ENCODE peak calls at places on chromosome 16, in four cellular contexts. E is WTC11, S is K562, A is HepG2. N is an unnamed sample.

GRCh38 chr16:9256196-9256595 is 164.8 kb downstream of the HAPSTR1 start:
- DNase-seq in S (peak), A (peak), E (peak), N (peak)

GRCh38 chr16:69709456-69710084 is 16.8 kb downstream of the NQO1 start:
- DNase-seq in S (peak), A (peak), E (no peak), N (peak)

GRCh38 chr16:84283314-84284167 is 11.1 kb upstream of the WFDC1 start:
- DNase-seq in A (no peak), E (no peak), S (no peak), N (no peak)

GRCh38 chr16:17290237-17290636 is 180.5 kb downstream of the XYLT1 start:
- DNase-seq in A (no peak), E (no peak), S (no peak), N (no peak)

GRCh38 chr16:84294196-84295142 is at the start of gene WFDC1:
- DNase-seq in A (no peak), S (no peak), E (peak), N (no peak)

GRCh38 chr16:23771027-23771426 is 16.2 kb downstream of the CHP2 start:
- DNase-seq in A (no peak), E (no peak), S (no peak), N (no peak)

GRCh38 chr16:86242244-86243122 is 267.8 kb upstream of the FOXF1 start:
- DNase-seq in A (no peak), S (no peak), E (no peak), N (no peak)

GRCh38 chr16:85370881-85371651 is 242.1 kb upstream of the GSE1 start:
- DNase-seq in S (peak), A (no peak), E (no peak), N (no peak)

GRCh38 chr16:47732806-47733150 is 271.6 kb downstream of the PHKB start:
- DNase-seq in A (no peak), E (no peak), S (no peak), N (no peak)

GRCh38 chr16:33059206-33059605 is 134.8 kb upstream of the TP53TG3C start:
- DNase-seq in S (no peak), E (no peak), A (no peak), N (no peak)

GRCh38 chr16:65111306-65111705 is 10.6 kb downstream of the CDH11 start:
- DNase-seq in E (no peak), A (no peak), S (no peak), N (peak)

GRCh38 chr16:76201385-76201784 is 75.8 kb upstream of the CNTNAP4 start:
- DNase-seq in E (no peak), A (no peak), S (no peak), N (no peak)

GRCh38 chr16:55039931-55040330 is 109.3 kb downstream of the IRX5 start:
- DNase-seq in E (no peak), A (no peak), S (no peak), N (no peak)

GRCh38 chr16:3963203-3963602 is 82.7 kb upstream of the CREBBP start:
- DNase-seq in A (no peak), S (no peak), E (no peak), N (no peak)

GRCh38 chr16:27486760-27487159 is 63.0 kb downstream of the GTF3C1 start:
- DNase-seq in E (no peak), S (no peak), A (no peak), N (no peak)

GRCh38 chr16:88804173-88804551 is 573 bp downstream of the CDT1 start:
- DNase-seq in A (no peak), S (no peak), E (no peak), N (no peak)

GRCh38 chr16:59886021-59886420 is 1151.9 kb upstream of the GOT2 start:
- DNase-seq in A (no peak), S (no peak), E (no peak), N (no peak)

GRCh38 chr16:81616321-81617020 is 162.6 kb upstream of the PLCG2 start:
- DNase-seq in S (no peak), A (no peak), E (peak), N (no peak)

GRCh38 chr16:7714775-7715174 is 382.1 kb downstream of the RBFOX1 start:
- DNase-seq in S (no peak), E (no peak), A (no peak), N (no peak)

GRCh38 chr16:26532456-26532855 is 534.3 kb upstream of the C16orf82 start:
- DNase-seq in S (no peak), E (no peak), A (no peak), N (no peak)

GRCh38 chr16:27463741-27464662 is 62.0 kb downstream of the IL21R start:
- DNase-seq in A (no peak), E (no peak), S (no peak), N (no peak)

GRCh38 chr16:71722801-71723536 is 1.5 kb downstream of the PHLPP2 start:
- DNase-seq in E (peak), A (peak), S (peak), N (peak)

GRCh38 chr16:75593825-75594820 is 27.9 kb downstream of the GABARAPL2 start:
- DNase-seq in E (peak), A (peak), S (peak), N (no peak)

GRCh38 chr16:10504404-10504885 is 76.0 kb downstream of the EMP2 start:
- DNase-seq in E (no peak), S (no peak), A (no peak), N (no peak)

GRCh38 chr16:75244844-75245758 is 6.3 kb downstream of the BCAR1 start:
- DNase-seq in A (peak), S (no peak), E (peak), N (no peak)

GRCh38 chr16:23466162-23466885 is 13.3 kb upstream of the COG7 start:
- DNase-seq in E (no peak), S (no peak), A (no peak), N (no peak)

GRCh38 chr16:47320546-47321315 is 140.1 kb downstream of the ITFG1 start:
- DNase-seq in E (no peak), A (no peak), S (no peak), N (no peak)

GRCh38 chr16:61858996-61859395 is 177.2 kb downstream of the CDH8 start:
- DNase-seq in E (no peak), S (no peak), A (no peak), N (no peak)
- TF ChIP-seq ELF4 in E (no peak), S (no peak), A (no peak), N (no peak)

GRCh38 chr16:19223235-19223847 is 55.3 kb downstream of the SYT17 start:
- DNase-seq in S (peak), A (peak), E (peak), N (peak)

GRCh38 chr16:19213885-19214284 is 45.8 kb downstream of the SYT17 start:
- DNase-seq in E (no peak), A (peak), S (no peak), N (no peak)

GRCh38 chr16:19215705-19216104 is 47.7 kb downstream of the SYT17 start:
- DNase-seq in A (no peak), E (no peak), S (no peak), N (no peak)

GRCh38 chr16:19219836-19220235 is 51.8 kb downstream of the SYT17 start:
- DNase-seq in E (no peak), S (no peak), A (no peak), N (no peak)

DNA sequence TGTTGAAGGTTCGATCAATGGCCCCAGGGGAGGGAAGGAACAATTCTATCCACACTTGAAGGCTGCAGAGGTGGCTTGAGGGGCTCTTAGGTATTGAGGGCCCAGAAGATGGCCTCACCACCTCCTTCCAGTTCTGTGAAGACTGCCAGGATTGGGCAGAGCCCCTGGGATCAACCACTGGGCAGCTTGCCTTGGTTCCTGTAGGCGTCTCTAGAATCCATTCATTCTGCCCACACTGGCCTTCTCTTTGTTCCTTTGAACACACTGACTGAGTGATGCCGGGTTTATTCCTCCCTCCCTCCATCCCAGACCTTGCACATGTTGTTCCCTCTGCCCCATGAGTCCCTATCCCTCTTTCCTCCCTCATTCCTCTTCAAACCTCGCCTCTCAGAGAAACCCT is 50.5 kb downstream of the SYT17 start:
- DNase-seq in A (no peak), E (no peak), S (no peak), N (no peak)
- TF ChIP-seq ELF4 in A (no peak), E (no peak), S (no peak), N (no peak)

GRCh38 chr16:626787-627457 is 3.9 kb upstream of the WFIKKN1 start:
- DNase-seq in S (peak), A (no peak), E (no peak), N (no peak)
- TF ChIP-seq ELF4 in S (no peak), A (no peak), E (no peak), N (no peak)

DNA sequence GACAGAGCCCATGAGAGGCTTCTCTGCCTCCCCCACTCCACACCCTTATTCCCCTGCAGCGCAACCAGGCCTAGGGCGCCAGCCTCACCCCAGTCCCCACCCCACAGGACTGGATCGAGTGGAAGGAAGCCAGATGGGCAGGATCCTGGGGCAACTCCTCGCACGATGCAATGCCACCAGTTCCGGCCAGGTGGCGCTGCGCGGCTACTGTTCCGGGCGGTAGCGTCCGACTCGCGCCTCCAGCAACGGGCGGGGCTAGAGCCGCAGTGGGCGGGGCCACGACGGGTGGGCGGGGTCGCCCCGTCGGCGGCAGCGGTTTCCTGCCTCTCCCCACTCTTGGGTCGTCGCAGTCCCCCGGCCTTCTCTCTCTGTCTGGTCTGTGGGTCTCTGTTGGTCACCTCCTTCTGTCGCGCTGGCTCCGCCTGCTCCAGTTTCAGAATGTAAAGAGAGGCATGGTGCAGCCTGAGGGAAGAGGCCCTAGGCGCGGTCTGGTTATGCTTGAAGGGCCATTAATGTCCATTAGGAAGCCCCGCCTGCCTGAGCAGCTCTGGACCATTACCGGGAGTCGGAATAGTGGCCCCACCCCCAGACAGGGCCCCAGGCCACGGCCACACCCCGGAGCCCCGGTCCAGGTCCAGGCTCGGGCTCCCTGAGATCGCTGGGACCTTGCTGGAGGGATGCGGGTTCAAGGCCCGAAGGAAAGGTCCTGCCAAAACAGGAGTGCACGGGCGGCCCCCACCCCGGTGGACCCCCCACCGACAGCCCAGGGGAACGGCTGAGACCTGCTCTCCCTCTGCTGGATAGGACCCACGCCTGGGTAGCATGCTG is 3.4 kb upstream of the NHERF2 start:
- DNase-seq in S (peak), E (peak), A (peak), N (peak)
- TF ChIP-seq ELF4 in S (no peak), E (no peak), A (no peak), N (no peak)

GRCh38 chr16:73086108-73086507 is 38.2 kb upstream of the ZFHX3 start:
- DNase-seq in E (no peak), S (no peak), A (no peak), N (no peak)

GRCh38 chr16:73080931-73081330 is 33.0 kb upstream of the ZFHX3 start:
- DNase-seq in S (no peak), E (no peak), A (no peak), N (no peak)

GRCh38 chr16:73083271-73083670 is 35.3 kb upstream of the ZFHX3 start:
- DNase-seq in S (no peak), A (no peak), E (no peak), N (no peak)

GRCh38 chr16:73082608-73083007 is 34.7 kb upstream of the ZFHX3 start:
- DNase-seq in S (no peak), A (peak), E (no peak), N (no peak)
- TF ChIP-seq ELF4 in S (no peak), A (no peak), E (no peak), N (no peak)

N was measured in HEK293T.